ENCODE peak calls at places on chromosomes 2 and 18, in five cellular contexts. P is mammary epithelial cell, W is GM23338, J is GM12878, X is mesendoderm. O is an unnamed sample.

GRCh38 chr18:35095983-35096676 is 54.9 kb downstream of the MAPRE2 start:
- DNase-seq in P (peak), W (no peak), J (peak), X (no peak), O (no peak)

GRCh38 chr2:105323117-105323516 is 6.4 kb downstream of the TGFBRAP1 start:
- DNase-seq in P (no peak), W (no peak), J (no peak), X (no peak), O (no peak)

GRCh38 chr2:213848631-213849030 is 562.2 kb upstream of the VWC2L start:
- DNase-seq in P (peak), W (no peak), J (no peak), X (no peak), O (no peak)

GRCh38 chr2:197889041-197889440 is 84.6 kb downstream of the PLCL1 start:
- DNase-seq in P (peak), W (peak), J (peak), X (peak), O (no peak)

GRCh38 chr18:45169610-45170009 is 445.7 kb upstream of the SLC14A2 start:
- DNase-seq in P (peak), W (no peak), J (no peak), X (no peak), O (no peak)

GRCh38 chr2:128196026-128196822 is 105.2 kb downstream of the UGGT1 start:
- DNase-seq in P (no peak), W (peak), J (no peak), X (peak), O (no peak)

GRCh38 chr18:62808116-62808515 is 92.8 kb downstream of the PHLPP1 start:
- DNase-seq in P (no peak), W (no peak), J (no peak), X (no peak), O (no peak)

GRCh38 chr2:19881866-19882265 is 19.9 kb downstream of the TTC32 start:
- DNase-seq in P (no peak), W (no peak), J (no peak), X (no peak), O (no peak)

GRCh38 chr2:215060851-215061541 is 77.4 kb downstream of the ABCA12 start:
- DNase-seq in P (no peak), W (no peak), J (no peak), X (no peak), O (no peak)

GRCh38 chr2:32061973-32062861 is 1.1 kb upstream of the SPAST start:
- DNase-seq in P (peak), W (peak), J (no peak), X (peak), O (no peak)

GRCh38 chr2:207766697-207767460 is 2.8 kb downstream of the FZD5 start:
- DNase-seq in P (no peak), W (peak), J (no peak), X (peak), O (no peak)

GRCh38 chr2:50582164-50582563 is 449.8 kb downstream of the NRXN1 start:
- DNase-seq in P (no peak), W (no peak), J (no peak), X (no peak), O (no peak)

GRCh38 chr2:25936889-25937545 is 45.3 kb downstream of the KIF3C start:
- DNase-seq in P (no peak), W (no peak), J (no peak), X (no peak), O (no peak)

GRCh38 chr2:10635430-10635829 is 54.3 kb downstream of the NOL10 start:
- DNase-seq in P (no peak), W (no peak), J (no peak), X (peak), O (no peak)

GRCh38 chr2:81266106-81266505 is 961.6 kb upstream of the LRRTM1 start:
- DNase-seq in P (no peak), W (peak), J (no peak), X (peak), O (no peak)

GRCh38 chr18:61336766-61337165 is 3.5 kb downstream of the CDH20 start:
- DNase-seq in P (no peak), W (no peak), J (no peak), X (no peak), O (no peak)

GRCh38 chr2:232300894-232301387 is 77.6 kb upstream of the ALPP start:
- DNase-seq in P (no peak), W (no peak), J (no peak), X (no peak), O (no peak)

GRCh38 chr2:203379156-203379555 is 51.0 kb downstream of the ABI2 start:
- DNase-seq in P (no peak), W (no peak), J (no peak), X (no peak), O (no peak)

GRCh38 chr2:217899231-217900009 is 103.4 kb downstream of the TNS1 start:
- DNase-seq in P (peak), W (peak), J (no peak), X (peak), O (no peak)

GRCh38 chr2:112646791-112647720 is 1.3 kb downstream of the SLC20A1 start:
- DNase-seq in P (no peak), W (peak), J (no peak), X (peak), O (peak)

GRCh38 chr2:161556440-161556839 is 67.8 kb upstream of the SLC4A10 start:
- DNase-seq in P (no peak), W (no peak), J (no peak), X (peak), O (no peak)

GRCh38 chr2:239873656-239874635 is 151.2 kb downstream of the NDUFA10 start:
- DNase-seq in P (no peak), W (no peak), J (no peak), X (no peak), O (peak)

GRCh38 chr2:120914839-120915521 is 179.3 kb downstream of the GLI2 start:
- DNase-seq in P (peak), W (no peak), J (no peak), X (peak), O (no peak)

GRCh38 chr2:120824246-120824645 is 88.6 kb downstream of the GLI2 start:
- DNase-seq in P (no peak), W (no peak), J (no peak), X (no peak), O (no peak)

GRCh38 chr2:203675086-203675485 is 31.4 kb upstream of the CD28 start:
- DNase-seq in P (peak), W (no peak), J (no peak), X (no peak), O (no peak)

GRCh38 chr2:10407841-10408648 is 40.1 kb downstream of the ODC1 start:
- DNase-seq in P (peak), W (peak), J (peak), X (peak), O (no peak)

GRCh38 chr2:47503481-47504070 is 100.6 kb downstream of the MSH2 start:
- DNase-seq in P (no peak), W (no peak), J (peak), X (no peak), O (no peak)

GRCh38 chr2:66252002-66252545 is 182.9 kb upstream of the MEIS1 start:
- DNase-seq in P (no peak), W (peak), J (no peak), X (no peak), O (no peak)

GRCh38 chr2:231323316-231323715 is 72.2 kb upstream of the B3GNT7 start:
- DNase-seq in P (no peak), W (peak), J (no peak), X (no peak), O (no peak)

GRCh38 chr2:143732076-143732475 is 602.9 kb downstream of the ARHGAP15 start:
- DNase-seq in P (peak), W (no peak), J (no peak), X (no peak), O (no peak)

GRCh38 chr2:226561962-226562361 is 237.7 kb downstream of the IRS1 start:
- DNase-seq in P (peak), W (no peak), J (no peak), X (no peak), O (no peak)

GRCh38 chr2:18544171-18544570 is 16.3 kb downstream of the RDH14 start:
- DNase-seq in P (no peak), W (no peak), J (no peak), X (no peak), O (no peak)

GRCh38 chr2:155701721-155702120 is 630.8 kb downstream of the NR4A2 start:
- DNase-seq in P (no peak), W (no peak), J (no peak), X (no peak), O (no peak)

GRCh38 chr2:134836986-134837385 is 1.4 kb upstream of the ACMSD start:
- DNase-seq in P (peak), W (no peak), J (no peak), X (no peak), O (no peak)

GRCh38 chr18:33802955-33803354 is 224.9 kb downstream of the ASXL3 start:
- DNase-seq in P (no peak), W (no peak), J (no peak), X (no peak), O (no peak)

GRCh38 chr2:74924463-74925265 is 33.8 kb upstream of the POLE4 start:
- DNase-seq in P (no peak), W (no peak), J (no peak), X (no peak), O (no peak)
- H3K4me2 ChIP-seq in P (no peak), W (no peak), J (no peak), X (no peak), O (no peak)

GRCh38 chr2:191165190-191165643 is 14.4 kb upstream of the STAT4 start:
- DNase-seq in P (peak), W (peak), J (no peak), X (peak), O (peak)
- H3K4me2 ChIP-seq in P (peak), W (no peak), J (no peak), X (no peak), O (no peak)

GRCh38 chr18:11042247-11042646 is 107.1 kb downstream of the PIEZO2 start:
- DNase-seq in P (no peak), W (no peak), J (no peak), X (no peak), O (no peak)
- H3K4me2 ChIP-seq in P (no peak), W (no peak), J (no peak), X (no peak), O (no peak)

GRCh38 chr2:118903029-118903351 is 39.0 kb upstream of the MARCO start:
- DNase-seq in P (no peak), W (no peak), J (no peak), X (no peak), O (no peak)
- H3K4me2 ChIP-seq in P (no peak), W (no peak), J (no peak), X (no peak), O (no peak)

GRCh38 chr2:45834858-45835257 is 183.4 kb downstream of the PRKCE start:
- DNase-seq in P (no peak), W (no peak), J (no peak), X (no peak), O (no peak)
- H3K4me2 ChIP-seq in P (no peak), W (no peak), J (peak), X (no peak), O (no peak)

GRCh38 chr2:196144513-196145126 is 26.8 kb downstream of the STK17B start:
- DNase-seq in P (no peak), W (no peak), J (no peak), X (no peak), O (no peak)

GRCh38 chr2:196148736-196149135 is 22.6 kb downstream of the STK17B start:
- DNase-seq in P (no peak), W (no peak), J (no peak), X (no peak), O (no peak)

GRCh38 chr2:196145256-196145655 is 26.1 kb downstream of the STK17B start:
- DNase-seq in P (no peak), W (no peak), J (no peak), X (no peak), O (no peak)

GRCh38 chr2:196153480-196153879 is 17.9 kb downstream of the STK17B start:
- DNase-seq in P (no peak), W (no peak), J (no peak), X (no peak), O (no peak)

GRCh38 chr2:196149926-196150325 is 21.5 kb downstream of the STK17B start:
- DNase-seq in P (no peak), W (no peak), J (no peak), X (no peak), O (no peak)
- H3K4me2 ChIP-seq in P (no peak), W (no peak), J (peak), X (no peak), O (no peak)

GRCh38 chr2:69162121-69162520 is 149.1 kb downstream of the ANTXR1 start:
- DNase-seq in P (no peak), W (no peak), J (no peak), X (no peak), O (no peak)

GRCh38 chr2:69164379-69164778 is 151.4 kb downstream of the ANTXR1 start:
- DNase-seq in P (peak), W (no peak), J (no peak), X (no peak), O (no peak)

GRCh38 chr2:69165079-69165478 is 152.1 kb downstream of the ANTXR1 start:
- DNase-seq in P (no peak), W (no peak), J (no peak), X (no peak), O (no peak)

GRCh38 chr2:69163556-69163955 is 150.6 kb downstream of the ANTXR1 start:
- DNase-seq in P (no peak), W (no peak), J (no peak), X (no peak), O (no peak)

GRCh38 chr2:69163109-69163508 is 150.1 kb downstream of the ANTXR1 start:
- DNase-seq in P (peak), W (no peak), J (peak), X (peak), O (no peak)
- H3K4me2 ChIP-seq in P (peak), W (no peak), J (peak), X (no peak), O (no peak)

GRCh38 chr2:169426069-169426663 is 53.1 kb upstream of the BBS5 start:
- DNase-seq in P (no peak), W (no peak), J (no peak), X (no peak), O (no peak)

DNA sequence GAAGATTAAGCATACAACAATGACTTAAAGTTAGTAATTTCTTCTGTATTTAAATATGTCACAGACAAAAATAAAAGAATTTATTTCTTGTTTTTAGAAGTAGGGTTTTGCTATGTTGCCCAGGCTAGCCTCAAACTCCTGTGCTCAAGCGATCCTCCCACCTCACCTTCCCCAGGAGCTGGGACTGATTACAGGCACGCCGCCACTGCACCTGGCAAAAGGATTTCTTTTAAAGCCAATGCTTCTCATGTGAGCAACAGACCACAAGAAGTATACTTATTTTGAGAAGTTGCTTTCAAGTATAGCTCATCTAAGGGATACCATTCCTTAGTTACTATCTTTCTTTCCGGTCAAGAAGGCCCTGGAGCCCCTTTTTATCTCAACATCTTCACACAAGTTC is 57.2 kb upstream of the BBS5 start:
- DNase-seq in P (no peak), W (no peak), J (no peak), X (no peak), O (no peak)
- H3K4me2 ChIP-seq in P (no peak), W (no peak), J (no peak), X (no peak), O (no peak)

DNA sequence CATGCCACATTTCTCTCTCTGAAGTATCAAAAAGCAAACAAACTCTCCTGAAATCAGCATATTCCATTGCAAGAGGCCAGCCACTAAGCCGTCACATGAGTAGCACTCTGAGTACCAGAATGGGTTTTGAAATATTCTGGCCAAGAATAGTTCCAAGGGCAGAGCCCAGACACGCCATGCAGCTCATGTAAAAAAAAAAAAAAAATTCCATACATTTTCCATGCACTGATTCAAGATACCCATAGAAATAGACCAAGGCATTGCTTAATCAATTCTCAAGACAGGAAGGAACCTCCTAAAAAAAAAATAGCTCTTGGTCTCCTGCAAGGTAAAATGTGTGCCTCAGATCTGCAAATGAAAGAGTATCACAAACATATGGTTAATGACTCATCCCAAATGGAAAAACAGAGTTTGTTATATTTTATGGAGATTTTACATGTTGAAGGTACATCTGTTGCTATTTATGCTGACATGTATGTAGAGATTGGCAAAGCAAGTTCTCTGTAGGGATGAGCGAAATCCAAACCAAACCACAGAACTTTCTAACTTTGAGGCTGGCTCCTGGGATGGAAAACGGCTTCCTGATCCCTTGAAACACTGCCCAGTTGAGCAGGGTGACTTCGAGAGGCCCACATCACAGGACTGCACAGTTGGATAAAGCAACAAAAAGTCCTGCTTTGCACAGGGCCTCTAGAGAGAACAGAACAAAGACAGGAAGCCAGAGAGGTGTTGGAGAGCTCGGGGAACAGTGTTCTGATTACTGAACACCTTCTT is 346.2 kb downstream of the ZNF521 start:
- DNase-seq in P (peak), W (no peak), J (no peak), X (no peak), O (no peak)
- H3K4me2 ChIP-seq in P (no peak), W (no peak), J (no peak), X (no peak), O (no peak)

GRCh38 chr2:29865512-29865911 is 55.9 kb downstream of the ALK start:
- DNase-seq in P (no peak), W (no peak), J (peak), X (no peak), O (no peak)
- H3K4me2 ChIP-seq in P (no peak), W (no peak), J (no peak), X (no peak), O (no peak)

O was measured in DND-41.